ENCODE peak calls at places on chromosomes 13 and 19, in four cellular contexts. Q is Panc1, G is endothelial cell of umbilical vein, R is K562. S is an unnamed sample.

GRCh38 chr19:2488942-2489731 is 13.2 kb downstream of the GADD45B start:
- DNase-seq in Q (no peak), G (peak; percentile 34), R (peak; percentile 5), S (peak; percentile 86)

GRCh38 chr19:57786906-57787305 is 17.4 kb downstream of the ZNF586 start:
- DNase-seq in Q (no peak), G (no peak), R (no peak), S (no peak)

GRCh38 chr19:34452671-34453253 is 24.6 kb downstream of the UBA2 start:
- DNase-seq in Q (no peak), G (no peak), R (no peak), S (no peak)

GRCh38 chr13:49731766-49732165 is 40.5 kb upstream of the EBPL start:
- DNase-seq in Q (no peak), G (peak; percentile 26), R (no peak), S (no peak)

GRCh38 chr19:23802290-23802689 is 43.6 kb upstream of the ZNF681 start:
- DNase-seq in Q (no peak), G (no peak), R (no peak), S (no peak)

GRCh38 chr19:40269216-40269940 is 15.8 kb downstream of the AKT2 start:
- DNase-seq in Q (no peak), G (no peak), R (no peak), S (no peak)

GRCh38 chr19:11254662-11255061 is 7.7 kb downstream of the DOCK6 start:
- DNase-seq in Q (no peak), G (no peak), R (no peak), S (no peak)

GRCh38 chr19:47203254-47203653 is 27.7 kb downstream of the BBC3 start:
- DNase-seq in Q (no peak), G (no peak), R (no peak), S (no peak)

GRCh38 chr13:34967851-34968562 is 25.9 kb downstream of the NBEA start:
- DNase-seq in Q (no peak), G (peak; percentile 42), R (no peak), S (no peak)

GRCh38 chr19:1882089-1882785 is 3.1 kb downstream of the ABHD17A start:
- DNase-seq in Q (no peak), G (peak; percentile 49), R (no peak), S (no peak)

GRCh38 chr19:46495789-46496099 is at the start of gene PNMA8B:
- DNase-seq in Q (no peak), G (no peak), R (peak; percentile 71), S (peak; percentile 83)

GRCh38 chr19:4102339-4103072 is 21.4 kb downstream of the MAP2K2 start:
- DNase-seq in Q (no peak), G (no peak), R (no peak), S (no peak)

GRCh38 chr13:74695021-74695800 is 561.0 kb upstream of the KLF12 start:
- DNase-seq in Q (no peak), G (no peak), R (no peak), S (no peak)

GRCh38 chr19:4365341-4365740 is 22.0 kb downstream of the MPND start:
- DNase-seq in Q (no peak), G (no peak), R (no peak), S (peak; percentile 73)

GRCh38 chr13:44004881-44005280 is 125.2 kb downstream of the LACC1 start:
- DNase-seq in Q (no peak), G (peak; percentile 67), R (no peak), S (no peak)

GRCh38 chr19:10981496-10981895 is 20.7 kb downstream of the SMARCA4 start:
- DNase-seq in Q (no peak), G (no peak), R (no peak), S (no peak)

GRCh38 chr13:112098699-112099098 is 31.8 kb downstream of the SOX1 start:
- DNase-seq in Q (no peak), G (no peak), R (no peak), S (no peak)

GRCh38 chr19:56141416-56141992 is 417 bp downstream of the ZNF444 start:
- DNase-seq in Q (no peak), G (no peak), R (no peak), S (peak; percentile 86)

GRCh38 chr13:103250071-103250470 is 183.9 kb upstream of the SLC10A2 start:
- DNase-seq in Q (no peak), G (no peak), R (no peak), S (no peak)

GRCh38 chr13:49791753-49792549 is 531 bp downstream of the KPNA3 start:
- DNase-seq in Q (no peak), G (no peak), R (peak; percentile 63), S (peak; percentile 94)

GRCh38 chr13:63435668-63436275 is 2020.1 kb upstream of the PCDH20 start:
- DNase-seq in Q (peak; percentile 18), G (peak; percentile 24), R (no peak), S (no peak)

GRCh38 chr19:37551123-37551993 is 43.2 kb downstream of the ZNF571 start:
- DNase-seq in Q (no peak), G (peak; percentile 57), R (peak; percentile 64), S (no peak)

GRCh38 chr13:30031488-30031887 is 181.1 kb upstream of the UBL3 start:
- DNase-seq in Q (no peak), G (no peak), R (no peak), S (no peak)

GRCh38 chr13:111345682-111346081 is 25.2 kb downstream of the TEX29 start:
- DNase-seq in Q (no peak), G (no peak), R (no peak), S (no peak)

GRCh38 chr19:17333611-17334413 is 843 bp downstream of the ANO8 start:
- DNase-seq in Q (no peak), G (no peak), R (peak; percentile 72), S (peak; percentile 85)

GRCh38 chr19:4181053-4181508 is 1.3 kb downstream of the SIRT6 start:
- DNase-seq in Q (no peak), G (no peak), R (peak; percentile 74), S (no peak)

GRCh38 chr13:101053289-101053688 is 363.0 kb downstream of the NALCN start:
- DNase-seq in Q (no peak), G (no peak), R (no peak), S (no peak)

GRCh38 chr19:48656840-48657474 is 11.0 kb upstream of the CA11 start:
- DNase-seq in Q (no peak), G (peak; percentile 61), R (no peak), S (no peak)

GRCh38 chr13:31172535-31172934 is 10.8 kb upstream of the HSPH1 start:
- DNase-seq in Q (peak; percentile 64), G (peak; percentile 66), R (no peak), S (no peak)

GRCh38 chr13:44365008-44365407 is 8.6 kb upstream of the SERP2 start:
- DNase-seq in Q (no peak), G (no peak), R (no peak), S (no peak)

GRCh38 chr13:19959831-19960672 is 1.5 kb downstream of the ZMYM2 start:
- DNase-seq in Q (peak; percentile 61), G (peak; percentile 91), R (peak; percentile 43), S (peak; percentile 96)
- TF ChIP-seq POLR2AphosphoS5 in Q (peak; percentile 23), G (no peak), R (no peak), S (peak; percentile 87)

DNA sequence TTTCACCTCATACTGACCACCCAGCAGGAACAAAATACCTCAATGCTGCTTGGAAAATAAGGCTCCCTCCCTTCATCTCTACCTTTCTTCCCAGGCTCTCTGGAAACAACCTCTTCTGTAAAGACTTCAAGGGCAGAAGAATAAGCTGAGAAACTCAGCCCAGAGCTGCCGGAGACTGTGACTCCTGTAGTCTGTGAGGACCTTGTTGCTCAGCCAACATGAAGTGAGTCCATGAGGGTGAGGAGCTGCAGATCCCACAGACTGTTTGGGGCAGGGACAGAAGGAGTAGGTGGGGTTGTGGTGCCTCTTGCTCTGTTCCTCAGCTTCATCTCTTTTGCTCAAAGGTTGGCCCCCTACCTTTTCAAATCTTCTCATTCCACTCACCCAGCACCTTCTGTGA is 7.8 kb downstream of the LILRA5 start:
- DNase-seq in Q (no peak), G (no peak), R (no peak), S (no peak)
- H3K27me3 ChIP-seq in Q (peaks cover 25% of the 10 kb centered on the region), G (no peaks in the 10 kb centered on the region), R (peaks cover 11% of the 10 kb centered on the region), S (peaks cover 59% of the 10 kb centered on the region)

DNA sequence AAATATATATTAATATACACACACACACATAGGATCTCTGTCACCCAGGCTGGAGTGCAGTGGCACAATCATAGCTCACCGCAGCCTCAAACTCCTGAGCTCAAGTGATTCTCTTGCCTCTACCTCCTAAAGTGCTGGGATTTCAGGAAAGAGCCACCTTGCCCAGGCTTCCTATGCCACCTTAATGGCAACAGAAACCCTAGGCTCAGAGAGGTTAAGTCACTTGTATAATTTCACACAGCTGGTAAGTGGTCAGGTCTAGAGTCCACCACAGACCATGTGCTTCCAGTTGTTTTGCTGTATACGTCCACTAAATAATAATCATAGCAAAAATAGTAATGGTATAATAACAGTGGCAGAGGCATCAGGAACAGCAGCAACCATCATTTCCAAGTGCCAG is 1.3 kb upstream of the UPF1 start:
- DNase-seq in Q (no peak), G (no peak), R (no peak), S (no peak)
- TF ChIP-seq CTCF in Q (no peak), G (no peak), R (no peak), S (no peak)

DNA sequence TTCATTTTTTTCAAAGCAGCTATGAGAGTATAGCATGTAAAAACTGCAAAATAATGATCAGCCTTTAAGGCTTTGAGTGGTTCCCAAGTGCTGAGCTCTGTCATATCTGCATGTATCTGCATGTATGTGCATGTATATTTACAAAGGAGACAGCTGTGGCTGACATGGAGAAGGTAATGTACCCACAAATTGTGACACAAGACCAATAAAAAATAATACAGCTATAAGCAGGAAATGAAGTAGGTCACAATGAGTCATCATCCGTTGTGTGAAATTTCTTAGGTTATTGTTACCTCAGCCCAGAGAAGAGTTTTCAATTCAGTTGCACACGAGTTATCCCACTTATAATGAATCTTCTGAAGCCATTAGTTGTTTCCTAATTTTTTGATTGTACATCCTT is 60.9 kb upstream of the MED4 start:
- DNase-seq in Q (peak; percentile 13), G (peak; percentile 86), R (no peak), S (no peak)
- TF ChIP-seq POLR2AphosphoS5 in Q (no peak), G (no peak), R (no peak), S (no peak)

DNA sequence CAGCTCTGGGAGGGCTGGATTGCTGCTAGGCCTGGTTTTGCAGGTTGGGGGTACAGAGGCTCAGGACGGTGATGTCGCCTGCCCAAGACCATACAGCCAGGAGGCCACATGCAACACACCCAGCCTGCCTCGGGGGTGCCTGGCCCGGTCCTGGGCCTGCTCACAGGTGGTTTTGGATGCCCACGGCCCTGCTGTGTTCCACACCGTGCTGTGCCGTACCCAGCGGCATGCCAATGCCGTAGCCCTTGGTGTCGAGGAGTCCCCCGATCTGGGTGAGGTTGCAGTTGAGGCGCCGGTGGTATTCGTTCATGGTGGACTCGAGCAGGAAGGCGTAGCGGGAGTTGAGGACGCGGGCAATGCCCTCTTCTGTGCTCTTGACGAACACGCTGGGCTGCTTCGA is 11.5 kb upstream of the ATP1A3 start:
- DNase-seq in Q (no peak), G (no peak), R (no peak), S (no peak)
- H3K27me3 ChIP-seq in Q (no peaks in the 10 kb centered on the region), G (peaks cover 3% of the 10 kb centered on the region), R (peaks cover 38% of the 10 kb centered on the region), S (peaks cover 9% of the 10 kb centered on the region)

GRCh38 chr13:38763446-38764381 is 76.8 kb downstream of the FREM2 start:
- DNase-seq in Q (no peak), G (peak; percentile 22), R (no peak), S (no peak)
- TF ChIP-seq CTCF in Q (peak; percentile 51), G (peak; percentile 37), R (peak; percentile 40), S (no peak)

GRCh38 chr13:109644069-109644750 is 142.2 kb downstream of the IRS2 start:
- DNase-seq in Q (no peak), G (no peak), R (no peak), S (no peak)
- TF ChIP-seq POLR2AphosphoS5 in Q (no peak), G (no peak), R (no peak), S (no peak)